ENCODE peak calls at places on chromosomes 16 and 17, in five cellular contexts. D is right lobe of liver; H is CD8-positive, alpha-beta T cell; G is body of pancreas; S is heart left ventricle. E is an unnamed sample.

GRCh38 chr17:31488264-31488981 is 96.9 kb downstream of the RAB11FIP4 start:
- DNase-seq in D (peak; percentile 63), H (no peak), G (peak; percentile 68), S (no peak), E (peak; percentile 49)

GRCh38 chr16:81940781-81941560 is 70.3 kb downstream of the SDR42E1 start:
- DNase-seq in D (no peak), H (no peak), G (no peak), S (no peak), E (no peak)

GRCh38 chr17:15380447-15380846 is 39.0 kb upstream of the TEKT3 start:
- DNase-seq in D (no peak), H (no peak), G (no peak), S (no peak), E (no peak)

GRCh38 chr17:28033972-28034714 is 8.3 kb upstream of the NLK start:
- DNase-seq in D (no peak), H (no peak), G (no peak), S (no peak), E (no peak)

GRCh38 chr17:63024716-63025115 is 58.7 kb downstream of the TANC2 start:
- DNase-seq in D (no peak), H (no peak), G (no peak), S (no peak), E (no peak)

GRCh38 chr17:28724500-28725165 is 1.4 kb downstream of the TLCD1 start:
- DNase-seq in D (no peak), H (no peak), G (no peak), S (no peak), E (no peak)

GRCh38 chr17:18866866-18867813 is 9.2 kb downstream of the PRPSAP2 start:
- DNase-seq in D (peak; percentile 74), H (no peak), G (no peak), S (no peak), E (no peak)

GRCh38 chr17:48678141-48678971 is 44.0 kb downstream of the PRAC1 start:
- DNase-seq in D (peak; percentile 66), H (peak; percentile 60), G (peak; percentile 78), S (peak; percentile 33), E (peak; percentile 75)

GRCh38 chr17:67260051-67260987 is 15.3 kb upstream of the HELZ start:
- DNase-seq in D (peak; percentile 80), H (no peak), G (peak; percentile 20), S (no peak), E (peak; percentile 51)

GRCh38 chr17:71496552-71496951 is 624.3 kb upstream of the SOX9 start:
- DNase-seq in D (no peak), H (no peak), G (no peak), S (no peak), E (no peak)

GRCh38 chr17:47719411-47720152 is 13.5 kb upstream of the TBX21 start:
- DNase-seq in D (no peak), H (no peak), G (no peak), S (no peak), E (no peak)

GRCh38 chr17:68955181-68955841 is at the start of gene ABCA8:
- DNase-seq in D (peak; percentile 77), H (no peak), G (peak; percentile 30), S (peak; percentile 66), E (peak; percentile 85)

GRCh38 chr17:31754239-31754945 is 104.7 kb downstream of the COPRS start:
- DNase-seq in D (no peak), H (no peak), G (no peak), S (no peak), E (no peak)

GRCh38 chr17:58530655-58531054 is 16.2 kb upstream of the MTMR4 start:
- DNase-seq in D (no peak), H (no peak), G (no peak), S (no peak), E (no peak)
- H3K4me1 ChIP-seq in D (peaks cover 46% of the 10 kb centered on the region), H (peaks cover 12% of the 10 kb centered on the region), G (peaks cover 11% of the 10 kb centered on the region), S (peaks cover 89% of the 10 kb centered on the region), E (no peaks in the 10 kb centered on the region)

DNA sequence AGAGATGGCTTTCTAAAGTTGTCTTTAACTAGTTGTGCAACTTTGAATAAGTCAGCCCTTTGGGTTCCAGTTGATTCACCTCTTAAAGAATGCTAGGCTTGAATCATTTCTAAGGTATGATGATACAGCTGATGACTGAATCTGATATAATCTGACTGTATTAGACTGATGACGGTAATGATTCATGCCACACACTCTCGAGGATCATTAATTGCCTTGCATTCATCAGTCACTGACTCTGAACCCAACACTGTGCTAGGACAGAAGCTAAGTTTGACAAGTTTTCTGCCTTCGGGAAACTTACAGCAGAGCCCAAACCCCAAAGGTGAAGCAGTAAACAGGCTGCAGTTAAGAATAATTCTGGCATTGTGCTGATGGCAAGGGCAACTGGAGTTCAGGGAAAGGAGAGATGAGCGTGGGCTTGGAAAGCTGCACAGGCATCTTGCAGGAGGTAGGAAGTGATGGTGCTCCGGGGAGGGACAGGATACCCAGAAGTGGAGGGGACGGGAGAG is 25.8 kb downstream of the ASIC2 start:
- DNase-seq in D (no peak), H (no peak), G (no peak), S (no peak), E (no peak)
- H3K4me1 ChIP-seq in D (no peaks in the 10 kb centered on the region), H (no peaks in the 10 kb centered on the region), G (no peaks in the 10 kb centered on the region), S (no peaks in the 10 kb centered on the region), E (no peaks in the 10 kb centered on the region)

DNA sequence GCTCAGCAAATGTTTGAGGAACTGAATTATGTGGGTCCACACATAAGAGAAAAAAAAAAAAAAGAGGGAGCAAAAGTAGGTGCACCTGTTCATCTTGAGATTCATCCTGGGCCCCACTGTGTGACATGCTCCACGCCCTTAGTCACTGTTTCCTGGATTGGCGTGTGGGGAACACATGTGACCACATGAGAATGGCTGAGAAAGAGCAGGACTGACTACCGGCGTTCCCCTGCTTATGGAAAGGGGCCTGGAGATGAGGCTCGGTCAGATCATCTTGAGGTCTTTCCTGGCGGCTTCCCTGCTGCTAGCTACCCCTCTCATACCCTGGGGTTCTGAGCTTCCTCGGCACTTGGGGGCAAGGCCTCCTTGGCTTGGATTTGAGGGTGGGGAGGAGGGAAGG is 3.9 kb downstream of the DEXI start:
- DNase-seq in D (no peak), H (no peak), G (no peak), S (peak; percentile 25), E (no peak)
- H3K4me1 ChIP-seq in D (peaks cover 72% of the 10 kb centered on the region), H (peaks cover 75% of the 10 kb centered on the region), G (peaks cover 81% of the 10 kb centered on the region), S (peaks cover 90% of the 10 kb centered on the region), E (peaks cover 72% of the 10 kb centered on the region)

GRCh38 chr17:76994237-76994637 is 126.0 kb downstream of the MGAT5B start:
- DNase-seq in D (no peak), H (no peak), G (no peak), S (no peak), E (no peak)

GRCh38 chr17:76995352-76996105 is 127.3 kb downstream of the MGAT5B start:
- DNase-seq in D (no peak), H (no peak), G (no peak), S (no peak), E (no peak)

GRCh38 chr17:76997981-76998531 is 129.9 kb downstream of the MGAT5B start:
- DNase-seq in D (no peak), H (peak; percentile 39), G (no peak), S (no peak), E (no peak)

GRCh38 chr17:76998839-76999238 is 130.6 kb downstream of the MGAT5B start:
- DNase-seq in D (no peak), H (no peak), G (no peak), S (no peak), E (no peak)

GRCh38 chr17:76996741-76997694 is 128.8 kb downstream of the MGAT5B start:
- DNase-seq in D (no peak), H (no peak), G (no peak), S (no peak), E (no peak)
- H3K4me1 ChIP-seq in D (no peaks in the 10 kb centered on the region), H (peaks cover 58% of the 10 kb centered on the region), G (no peaks in the 10 kb centered on the region), S (peaks cover 4% of the 10 kb centered on the region), E (no peaks in the 10 kb centered on the region)

GRCh38 chr16:56519459-56520250 is at the start of gene BBS2:
- DNase-seq in D (peak; percentile 93), H (peak; percentile 90), G (peak; percentile 95), S (peak; percentile 93), E (peak; percentile 89)

GRCh38 chr16:56520251-56520577 is 390 bp upstream of the BBS2 start:
- DNase-seq in D (no peak), H (no peak), G (no peak), S (no peak), E (no peak)

GRCh38 chr16:56515665-56516064 is 4.2 kb downstream of the BBS2 start:
- DNase-seq in D (no peak), H (no peak), G (no peak), S (no peak), E (no peak)

GRCh38 chr16:56517206-56517605 is 2.6 kb downstream of the BBS2 start:
- DNase-seq in D (no peak), H (no peak), G (no peak), S (no peak), E (no peak)

DNA sequence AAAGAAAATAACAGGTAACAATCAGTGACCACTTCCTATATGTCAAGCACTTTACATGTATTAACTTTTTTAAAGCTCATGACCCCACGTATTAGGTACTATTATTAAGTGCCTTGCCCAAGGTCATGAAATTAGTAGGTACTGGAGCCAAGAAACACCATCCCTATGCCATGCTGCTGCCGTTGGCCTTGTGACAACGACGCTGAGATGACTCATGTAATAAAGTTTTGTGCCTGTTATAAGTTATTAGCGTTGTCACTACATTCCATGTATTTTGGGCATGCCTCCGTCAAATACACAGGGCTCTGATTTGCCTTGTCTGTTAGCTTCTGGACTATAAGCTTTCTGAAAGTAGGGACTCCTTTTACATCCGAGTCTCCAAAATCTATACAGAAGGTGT is 1.4 kb downstream of the BBS2 start:
- DNase-seq in D (no peak), H (no peak), G (no peak), S (no peak), E (no peak)
- H3K4me1 ChIP-seq in D (peaks cover 14% of the 10 kb centered on the region), H (peaks cover 41% of the 10 kb centered on the region), G (peaks cover 37% of the 10 kb centered on the region), S (peaks cover 38% of the 10 kb centered on the region), E (peaks cover 18% of the 10 kb centered on the region)

DNA sequence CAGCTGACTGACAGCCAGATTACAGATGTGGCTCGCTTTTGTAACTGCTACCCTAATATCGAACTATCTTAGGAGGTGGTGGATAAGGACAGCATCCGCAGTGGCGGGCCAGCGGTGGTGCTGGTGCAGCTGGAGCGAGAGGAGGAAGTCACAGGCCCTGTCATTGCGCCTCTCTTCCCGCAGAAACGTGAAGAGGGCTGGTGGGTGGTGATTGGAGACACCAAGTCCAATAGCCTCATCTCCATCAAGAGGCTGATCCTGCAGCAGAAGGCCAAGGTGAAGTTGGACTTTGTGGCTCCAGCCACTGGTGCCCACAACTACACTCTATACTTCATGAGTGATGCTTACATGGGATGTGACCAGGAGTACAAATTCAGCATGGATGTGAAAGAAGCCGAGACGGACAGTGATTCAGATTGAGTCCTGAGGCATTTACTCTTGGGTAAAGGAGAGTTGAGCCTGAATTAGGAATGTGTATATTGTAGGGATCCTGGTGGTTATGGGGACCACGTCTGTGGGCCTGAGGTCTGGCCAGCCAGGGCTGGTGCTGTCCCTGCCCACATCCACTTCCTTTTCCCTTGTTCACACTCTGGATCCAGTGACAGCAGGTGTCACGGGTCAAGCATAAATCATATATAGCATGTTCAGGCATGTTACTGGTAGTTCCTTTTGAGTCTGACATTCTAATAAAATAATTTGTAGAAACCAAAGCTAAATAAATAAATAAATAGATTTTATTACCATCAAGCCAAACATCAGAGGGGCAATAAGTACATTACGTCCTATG is 89.0 kb upstream of the SMURF2 start:
- DNase-seq in D (no peak), H (no peak), G (no peak), S (no peak), E (no peak)
- H3K4me1 ChIP-seq in D (peaks cover 4% of the 10 kb centered on the region), H (no peaks in the 10 kb centered on the region), G (peaks cover 10% of the 10 kb centered on the region), S (no peaks in the 10 kb centered on the region), E (no peaks in the 10 kb centered on the region)

GRCh38 chr17:1260762-1261161 is 9.5 kb upstream of the BHLHA9 start:
- DNase-seq in D (no peak), H (no peak), G (no peak), S (no peak), E (no peak)
- H3K4me1 ChIP-seq in D (peaks cover 9% of the 10 kb centered on the region), H (peaks cover 24% of the 10 kb centered on the region), G (peaks cover 12% of the 10 kb centered on the region), S (peaks cover 12% of the 10 kb centered on the region), E (peaks cover 6% of the 10 kb centered on the region)

E was measured in testis.